ENCODE peak calls at places on chromosomes 3 and 15, in seven cellular contexts. T is body of pancreas, W is tibial nerve, X is Peyer's patch, N is OCI-LY7, K is transverse colon, Z is cardiac muscle cell. Y is an unnamed sample.

GRCh38 chr15:64030123-64030522 is 16.2 kb downstream of the DAPK2 start:
- DNase-seq in N (no peak), W (no peak), K (no peak), Z (no peak), T (no peak), X (no peak), Y (no peak)

GRCh38 chr3:59480486-59480995 is 430.7 kb upstream of the CFAP20DC start:
- DNase-seq in N (no peak), K (no peak), X (no peak), T (no peak), W (no peak), Z (peak; percentile 40), Y (peak; percentile 17)

GRCh38 chr3:31041161-31041978 is 146.9 kb upstream of the GADL1 start:
- DNase-seq in T (no peak), Z (peak; percentile 51), K (no peak), N (no peak), W (no peak), X (no peak), Y (peak; percentile 33)

GRCh38 chr3:64344721-64345207 is 119.5 kb upstream of the PRICKLE2 start:
- DNase-seq in Z (peak; percentile 76), X (no peak), N (no peak), K (no peak), W (no peak), T (no peak), Y (peak; percentile 13)

GRCh38 chr15:82530606-82531379 is 9.5 kb downstream of the RPS17 start:
- DNase-seq in W (peak; percentile 53), K (peak; percentile 84), Z (peak; percentile 59), T (peak; percentile 88), X (peak; percentile 85), N (peak; percentile 76), Y (no peak)

GRCh38 chr15:39125904-39126303 is 455.0 kb upstream of the THBS1 start:
- DNase-seq in X (no peak), Z (peak; percentile 69), T (peak; percentile 27), K (peak; percentile 32), N (peak; percentile 31), W (no peak), Y (no peak)

GRCh38 chr3:3448468-3448867 is 269.0 kb upstream of the CRBN start:
- DNase-seq in W (no peak), K (no peak), Z (no peak), T (no peak), N (no peak), X (no peak), Y (no peak)

GRCh38 chr3:29494305-29495036 is 213.6 kb downstream of the RBMS3 start:
- DNase-seq in T (no peak), N (no peak), X (no peak), Z (peak; percentile 57), W (no peak), K (no peak), Y (no peak)

GRCh38 chr3:46085421-46086082 is 58.3 kb upstream of the XCR1 start:
- DNase-seq in N (no peak), W (no peak), Z (no peak), K (no peak), X (no peak), T (no peak), Y (no peak)

GRCh38 chr15:73034213-73034612 is 18.1 kb upstream of the NEO1 start:
- DNase-seq in Z (no peak), N (no peak), K (no peak), W (no peak), X (no peak), T (no peak), Y (no peak)

GRCh38 chr15:65902373-65902772 is 33.1 kb downstream of the RAB11A start:
- DNase-seq in N (peak; percentile 78), Z (no peak), T (no peak), K (peak; percentile 80), W (peak; percentile 35), X (peak; percentile 68), Y (peak; percentile 56)

GRCh38 chr3:166531730-166532129 is 694.5 kb upstream of the BCHE start:
- DNase-seq in W (no peak), X (no peak), N (peak; percentile 1), Z (no peak), T (no peak), K (no peak), Y (no peak)

GRCh38 chr3:4741404-4742307 is 237.6 kb upstream of the BHLHE40 start:
- DNase-seq in T (peak; percentile 76), N (no peak), X (no peak), W (peak; percentile 88), Z (peak; percentile 98), K (peak; percentile 52), Y (no peak)

GRCh38 chr3:57729339-57730039 is 26.6 kb upstream of the SLMAP start:
- DNase-seq in N (no peak), Z (peak; percentile 42), W (no peak), X (no peak), T (no peak), K (no peak), Y (no peak)

GRCh38 chr15:73940061-73940981 is 14.1 kb downstream of the LOXL1 start:
- DNase-seq in K (no peak), Z (peak; percentile 33), N (no peak), W (no peak), X (peak; percentile 69), T (no peak), Y (no peak)

GRCh38 chr15:72855791-72856190 is 72.2 kb upstream of the ADPGK start:
- DNase-seq in N (no peak), K (no peak), Z (no peak), T (no peak), W (no peak), X (no peak), Y (no peak)

GRCh38 chr3:128349963-128350599 is 116.6 kb downstream of the DNAJB8 start:
- DNase-seq in X (peak; percentile 37), Z (no peak), T (peak; percentile 92), K (no peak), N (no peak), W (no peak), Y (no peak)
- TF ChIP-seq CTCF in X (no peak), Z (no peak), T (no peak), K (no peak), N (no peak), W (no peak), Y (no peak)

GRCh38 chr15:41968738-41969137 is 3.6 kb downstream of the EHD4 start:
- DNase-seq in X (no peak), N (no peak), K (no peak), W (no peak), T (no peak), Z (no peak), Y (no peak)

GRCh38 chr15:41970456-41970855 is 1.9 kb downstream of the EHD4 start:
- DNase-seq in T (no peak), K (peak; percentile 6), Z (no peak), N (peak; percentile 11), W (no peak), X (no peak), Y (no peak)

GRCh38 chr15:41971089-41971892 is 1.1 kb downstream of the EHD4 start:
- DNase-seq in W (peak; percentile 43), T (peak; percentile 65), X (no peak), N (peak; percentile 86), K (peak; percentile 72), Z (peak; percentile 61), Y (no peak)

GRCh38 chr15:41971893-41972340 is 440 bp downstream of the EHD4 start:
- DNase-seq in N (no peak), T (no peak), Z (no peak), K (no peak), X (no peak), W (no peak), Y (no peak)

GRCh38 chr15:41969851-41970431 is 2.4 kb downstream of the EHD4 start:
- DNase-seq in Z (no peak), W (no peak), X (no peak), N (peak; percentile 60), K (peak; percentile 19), T (no peak), Y (no peak)
- H3K4me1 ChIP-seq in Z (peaks cover 41% of the 10 kb centered on the region), W (peaks cover 68% of the 10 kb centered on the region), X (no peaks in the 10 kb centered on the region), N (peaks cover 48% of the 10 kb centered on the region), K (peaks cover 46% of the 10 kb centered on the region), T (peaks cover 49% of the 10 kb centered on the region), Y (peaks cover 23% of the 10 kb centered on the region)

DNA sequence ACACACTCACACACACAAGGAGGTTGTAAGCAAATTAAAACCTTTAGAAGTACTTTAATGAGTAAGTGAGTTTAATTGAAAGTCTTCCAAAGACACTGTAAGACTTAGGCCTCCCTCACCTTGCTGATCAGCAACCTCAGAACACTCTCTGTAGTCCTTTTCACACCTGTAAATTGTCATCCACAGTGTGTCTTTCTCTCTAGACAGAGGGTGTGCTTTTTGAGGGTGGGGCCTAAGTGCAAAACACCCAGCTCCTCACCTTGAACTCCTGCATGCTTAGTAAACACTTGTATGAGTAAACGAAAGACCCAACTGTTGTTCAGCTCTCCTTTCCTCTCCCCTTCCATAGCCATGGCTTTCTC is 183.2 kb upstream of the IL12A start:
- DNase-seq in X (no peak), T (no peak), N (no peak), Z (no peak), W (no peak), K (no peak), Y (no peak)
- TF ChIP-seq CTCF in X (no peak), T (no peak), N (no peak), Z (no peak), W (no peak), K (no peak), Y (no peak)

GRCh38 chr3:66497982-66498671 is 2.7 kb downstream of the LRIG1 start:
- DNase-seq in N (no peak), X (no peak), T (no peak), Z (no peak), W (no peak), K (no peak), Y (no peak)

GRCh38 chr3:66496731-66497130 is 4.1 kb downstream of the LRIG1 start:
- DNase-seq in X (no peak), T (no peak), W (no peak), K (no peak), N (peak; percentile 84), Z (no peak), Y (no peak)

GRCh38 chr3:66498718-66499611 is 1.9 kb downstream of the LRIG1 start:
- DNase-seq in K (no peak), T (no peak), X (no peak), W (no peak), Z (no peak), N (peak; percentile 52), Y (no peak)

GRCh38 chr3:66495633-66496032 is 5.2 kb downstream of the LRIG1 start:
- DNase-seq in Z (no peak), K (peak; percentile 33), W (no peak), N (peak; percentile 79), T (no peak), X (no peak), Y (no peak)

GRCh38 chr3:66497288-66497972 is 3.4 kb downstream of the LRIG1 start:
- DNase-seq in T (no peak), W (no peak), Z (no peak), K (no peak), N (peak; percentile 55), X (no peak), Y (no peak)
- H3K4me1 ChIP-seq in T (peaks cover 77% of the 10 kb centered on the region), W (peaks cover 72% of the 10 kb centered on the region), Z (peaks cover 59% of the 10 kb centered on the region), K (peaks cover 48% of the 10 kb centered on the region), N (peaks cover 57% of the 10 kb centered on the region), X (no peaks in the 10 kb centered on the region), Y (peaks cover 31% of the 10 kb centered on the region)

Y was measured in keratinocyte.